ENCODE peak calls at places on chromosomes 12 and 14, in six cellular contexts. M, W, K, N, Y and V are unnamed samples.

GRCh38 chr12:4039927-4040326 is 166.7 kb upstream of the PARP11 start:
- ATAC-seq in M (no peak), W (no peak), K (no peak), N (no peak), Y (no peak), V (no peak)

GRCh38 chr12:2535583-2536187 is 259.1 kb upstream of the FKBP4 start:
- ATAC-seq in M (no peak), W (no peak), K (no peak), N (no peak), Y (no peak), V (no peak)

GRCh38 chr12:5806376-5807089 is 138.5 kb downstream of the ANO2 start:
- ATAC-seq in M (no peak), W (no peak), K (no peak), N (peak; percentile 21), Y (no peak), V (no peak)

GRCh38 chr12:13144266-13144828 is 40.9 kb upstream of the GSG1 start:
- ATAC-seq in M (no peak), W (peak; percentile 68), K (peak; percentile 61), N (no peak), Y (no peak), V (peak; percentile 32)

GRCh38 chr14:74400328-74400727 is 25.7 kb downstream of the SYNDIG1L start:
- ATAC-seq in M (peak; percentile 49), W (no peak), K (no peak), N (no peak), Y (no peak), V (no peak)

GRCh38 chr14:75286313-75286712 is 7.7 kb downstream of the FOS start:
- ATAC-seq in M (peak; percentile 27), W (no peak), K (no peak), N (no peak), Y (no peak), V (no peak)

GRCh38 chr14:77554816-77555599 is 56.4 kb upstream of the ISM2 start:
- ATAC-seq in M (peak; percentile 94), W (no peak), K (peak; percentile 12), N (no peak), Y (no peak), V (no peak)

GRCh38 chr12:109598428-109598854 is 24.8 kb downstream of the MVK start:
- ATAC-seq in M (no peak), W (no peak), K (no peak), N (no peak), Y (no peak), V (no peak)

GRCh38 chr14:39015964-39016577 is 87.0 kb downstream of the SEC23A start:
- ATAC-seq in M (no peak), W (no peak), K (no peak), N (no peak), Y (no peak), V (no peak)

GRCh38 chr12:89685363-89685972 is 23.2 kb downstream of the ATP2B1 start:
- ATAC-seq in M (no peak), W (no peak), K (no peak), N (peak; percentile 74), Y (no peak), V (no peak)

GRCh38 chr12:110256780-110257431 is 24.1 kb upstream of the ATP2A2 start:
- ATAC-seq in M (peak; percentile 44), W (no peak), K (no peak), N (peak; percentile 78), Y (no peak), V (no peak)

GRCh38 chr14:89406941-89407340 is 10.1 kb downstream of the FOXN3 start:
- ATAC-seq in M (peak; percentile 54), W (no peak), K (no peak), N (peak; percentile 29), Y (no peak), V (no peak)

GRCh38 chr14:96260341-96260821 is 4.4 kb downstream of the BDKRB1 start:
- ATAC-seq in M (no peak), W (no peak), K (no peak), N (peak; percentile 77), Y (no peak), V (no peak)

GRCh38 chr14:90428676-90429075 is 31.8 kb downstream of the CALM1 start:
- ATAC-seq in M (no peak), W (no peak), K (no peak), N (no peak), Y (no peak), V (no peak)

GRCh38 chr12:112178796-112179195 is 53.4 kb downstream of the TRAFD1 start:
- ATAC-seq in M (no peak), W (no peak), K (no peak), N (no peak), Y (no peak), V (no peak)

GRCh38 chr12:55957106-55957859 is 8.6 kb downstream of the PMEL start:
- ATAC-seq in M (no peak), W (no peak), K (no peak), N (peak; percentile 78), Y (no peak), V (peak; percentile 77)

GRCh38 chr14:61668267-61668666 is 27.0 kb upstream of the HIF1A start:
- ATAC-seq in M (peak; percentile 76), W (no peak), K (peak; percentile 66), N (peak; percentile 89), Y (peak; percentile 62), V (peak; percentile 96)

GRCh38 chr14:22502007-22502406 is 87.0 kb downstream of the DAD1 start:
- ATAC-seq in M (peak; percentile 68), W (no peak), K (no peak), N (peak; percentile 46), Y (no peak), V (peak; percentile 93)

GRCh38 chr14:96105089-96105920 is 66.1 kb downstream of the C14orf132 start:
- ATAC-seq in M (peak; percentile 8), W (no peak), K (no peak), N (no peak), Y (no peak), V (no peak)

GRCh38 chr14:37399517-37399916 is 195.5 kb downstream of the FOXA1 start:
- ATAC-seq in M (no peak), W (no peak), K (no peak), N (no peak), Y (no peak), V (no peak)

GRCh38 chr14:99821519-99822165 is 28.4 kb downstream of the EML1 start:
- ATAC-seq in M (no peak), W (no peak), K (peak; percentile 25), N (peak; percentile 80), Y (peak; percentile 20), V (no peak)

GRCh38 chr12:71581206-71581605 is 82.4 kb downstream of the ZFC3H1 start:
- ATAC-seq in M (no peak), W (no peak), K (no peak), N (peak; percentile 44), Y (no peak), V (peak; percentile 97)